ENCODE peak calls at places on chromosomes 12 and 14, in nine cellular contexts. P, R, N, I, H, W, V, O and Z are unnamed samples.

GRCh38 chr12:50933459-50934124 is 18.8 kb upstream of the HIGD1C start:
- DNase-seq in N (no peak), H (peak; percentile 47), V (peak; percentile 24), I (no peak), R (no peak), O (no peak), W (no peak), P (no peak), Z (peak; percentile 54)

GRCh38 chr12:121537814-121538698 is 42.8 kb downstream of the KDM2B start:
- DNase-seq in N (no peak), P (no peak), H (no peak), R (no peak), I (peak; percentile 45), V (peak; percentile 41), O (no peak), W (peak; percentile 20), Z (peak; percentile 72)

GRCh38 chr14:55673048-55673447 is 93.0 kb downstream of the KTN1 start:
- DNase-seq in P (no peak), N (no peak), O (no peak), R (no peak), H (no peak), V (no peak), W (no peak), I (no peak), Z (no peak)

GRCh38 chr14:32006267-32007110 is 70.6 kb upstream of the ARHGAP5 start:
- DNase-seq in W (no peak), V (no peak), H (no peak), O (no peak), R (no peak), P (no peak), I (no peak), N (no peak), Z (no peak)

GRCh38 chr14:32008602-32009193 is 68.4 kb upstream of the ARHGAP5 start:
- DNase-seq in N (no peak), H (no peak), R (no peak), I (no peak), O (no peak), P (no peak), V (no peak), W (no peak), Z (no peak)

GRCh38 chr12:14256555-14257169 is 108.8 kb upstream of the ATF7IP start:
- DNase-seq in N (peak; percentile 62), I (peak; percentile 70), P (peak; percentile 63), V (peak; percentile 83), H (peak; percentile 92), O (peak; percentile 48), R (peak; percentile 90), W (no peak), Z (peak; percentile 89)

GRCh38 chr12:122067548-122067947 is 11.0 kb upstream of the MLXIP start:
- DNase-seq in W (no peak), O (no peak), H (no peak), N (no peak), V (no peak), R (no peak), I (no peak), P (no peak), Z (no peak)

GRCh38 chr12:102631274-102631673 is 150.9 kb upstream of the IGF1 start:
- DNase-seq in N (no peak), W (no peak), R (no peak), P (no peak), O (no peak), I (no peak), V (no peak), H (peak; percentile 21), Z (no peak)

GRCh38 chr12:130434560-130434959 is 96.9 kb downstream of the PIWIL1 start:
- DNase-seq in I (no peak), W (no peak), H (no peak), P (no peak), V (no peak), R (no peak), O (no peak), N (no peak), Z (no peak)

GRCh38 chr14:23538049-23538718 is 13.4 kb downstream of the ZFHX2 start:
- DNase-seq in I (no peak), W (no peak), H (no peak), N (no peak), P (no peak), O (no peak), R (no peak), V (no peak), Z (no peak)

GRCh38 chr14:57871487-57872080 is 5.7 kb upstream of the SLC35F4 start:
- DNase-seq in W (peak; percentile 14), I (peak; percentile 46), N (peak; percentile 54), V (peak; percentile 14), O (peak; percentile 32), R (no peak), H (peak; percentile 62), P (peak; percentile 17), Z (peak; percentile 46)

GRCh38 chr12:70254846-70255245 is 11.6 kb downstream of the CNOT2 start:
- DNase-seq in P (no peak), N (no peak), V (no peak), I (no peak), H (no peak), W (no peak), R (no peak), O (no peak), Z (no peak)